ENCODE peak calls at places on chromosome 20, in four cellular contexts. Z, P, F and Y are unnamed samples.

GRCh38 chr20:24503352-24503931 is 34.0 kb downstream of the SYNDIG1 start:
- DNase-seq in F (no peak), Z (no peak), P (no peak), Y (no peak)

GRCh38 chr20:42739692-42740091 is 450.0 kb downstream of the PTPRT start:
- DNase-seq in F (no peak), Z (no peak), P (no peak), Y (no peak)

GRCh38 chr20:48406462-48407235 is 421.1 kb downstream of the PREX1 start:
- DNase-seq in P (no peak), F (no peak), Z (no peak), Y (no peak)

GRCh38 chr20:46213946-46214830 is 94.1 kb downstream of the CDH22 start:
- DNase-seq in F (no peak), Z (no peak), P (no peak), Y (no peak)

GRCh38 chr20:4898282-4898681 is 103.0 kb downstream of the SLC23A2 start:
- DNase-seq in F (no peak), Z (no peak), P (no peak), Y (no peak)

GRCh38 chr20:6496874-6497273 is 270.6 kb upstream of the BMP2 start:
- DNase-seq in P (no peak), Z (no peak), F (no peak), Y (no peak)

GRCh38 chr20:53611449-53611894 is 17.8 kb upstream of the ZNF217 start:
- DNase-seq in Z (no peak), P (no peak), F (peak), Y (no peak)

GRCh38 chr20:6515261-6515660 is 252.2 kb upstream of the BMP2 start:
- DNase-seq in P (no peak), Z (no peak), F (no peak), Y (no peak)

GRCh38 chr20:43681468-43681942 is 14.6 kb downstream of the MYBL2 start:
- DNase-seq in Z (no peak), F (peak), P (no peak), Y (no peak)

GRCh38 chr20:32534661-32535240 is 50.4 kb downstream of the NOL4L start:
- DNase-seq in F (no peak), P (peak), Z (no peak), Y (no peak)

GRCh38 chr20:19257865-19258264 is 45.4 kb downstream of the SLC24A3 start:
- DNase-seq in F (no peak), P (no peak), Z (no peak), Y (no peak)

GRCh38 chr20:54025166-54025835 is 45.1 kb downstream of the BCAS1 start:
- DNase-seq in P (no peak), F (no peak), Z (no peak), Y (no peak)

GRCh38 chr20:35013421-35014411 is 58.0 kb downstream of the MYH7B start:
- DNase-seq in F (no peak), P (no peak), Z (no peak), Y (no peak)
- TF ChIP-seq CBFB in F (no peak), P (no peak), Z (no peak), Y (no peak)

GRCh38 chr20:56829788-56830385 is 200.8 kb downstream of the TFAP2C start:
- DNase-seq in P (no peak), F (no peak), Z (no peak), Y (peak)
- TF ChIP-seq CBFB in P (no peak), F (no peak), Z (no peak), Y (no peak)

GRCh38 chr20:51303731-51304670 is 238.5 kb downstream of the NFATC2 start:
- DNase-seq in P (no peak), Z (no peak), F (no peak), Y (no peak)

GRCh38 chr20:51309128-51309527 is 233.4 kb downstream of the NFATC2 start:
- DNase-seq in Z (no peak), F (no peak), P (no peak), Y (no peak)

GRCh38 chr20:51306081-51306480 is 236.4 kb downstream of the NFATC2 start:
- DNase-seq in Z (no peak), F (no peak), P (no peak), Y (no peak)

GRCh38 chr20:51305316-51306052 is 237.0 kb downstream of the NFATC2 start:
- DNase-seq in P (peak), F (no peak), Z (no peak), Y (no peak)

GRCh38 chr20:51306521-51307358 is 235.8 kb downstream of the NFATC2 start:
- DNase-seq in Z (peak), P (peak), F (no peak), Y (peak)
- TF ChIP-seq CBFB in Z (peak), P (no peak), F (no peak), Y (peak)

GRCh38 chr20:49909499-49910339 is 5.6 kb downstream of the SPATA2 start:
- DNase-seq in Z (peak), P (no peak), F (no peak), Y (peak)
- TF ChIP-seq CBFB in Z (no peak), P (no peak), F (no peak), Y (no peak)

GRCh38 chr20:63625771-63626423 is 1.0 kb downstream of the GMEB2 start:
- DNase-seq in P (no peak), Z (peak), F (no peak), Y (peak)

GRCh38 chr20:63628246-63628975 is 1.5 kb upstream of the GMEB2 start:
- DNase-seq in P (no peak), F (peak), Z (peak), Y (peak)

GRCh38 chr20:63626424-63627128 is at the start of gene GMEB2:
- DNase-seq in P (no peak), F (no peak), Z (peak), Y (peak)

GRCh38 chr20:63627700-63628245 is 872 bp upstream of the GMEB2 start:
- DNase-seq in F (no peak), Z (peak), P (no peak), Y (no peak)

GRCh38 chr20:63627129-63627699 is 313 bp upstream of the GMEB2 start:
- DNase-seq in Z (peak), P (peak), F (peak), Y (peak)
- TF ChIP-seq CBFB in Z (peak), P (no peak), F (no peak), Y (peak)

DNA sequence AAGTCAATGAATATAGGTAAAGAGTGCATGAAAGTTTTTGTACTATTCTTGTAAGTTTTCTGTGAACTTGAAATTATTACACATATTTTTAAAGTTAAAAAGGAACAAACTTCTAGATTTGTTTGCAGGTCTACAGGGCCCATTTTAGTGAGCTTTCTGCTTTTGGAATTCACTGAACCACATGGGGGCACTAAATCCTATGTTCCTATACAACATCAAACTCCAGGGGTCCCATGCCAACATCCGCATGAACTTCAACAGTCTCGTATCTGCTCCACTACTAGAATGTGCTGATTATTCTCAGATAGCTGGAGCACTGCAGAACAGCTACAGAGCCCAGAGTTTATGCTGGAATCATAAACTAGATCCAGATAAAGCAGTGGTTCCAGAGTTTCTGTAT is 347.9 kb upstream of the SPTLC3 start:
- DNase-seq in Z (no peak), P (peak), F (no peak), Y (peak)
- TF ChIP-seq CBFB in Z (no peak), P (no peak), F (no peak), Y (no peak)

DNA sequence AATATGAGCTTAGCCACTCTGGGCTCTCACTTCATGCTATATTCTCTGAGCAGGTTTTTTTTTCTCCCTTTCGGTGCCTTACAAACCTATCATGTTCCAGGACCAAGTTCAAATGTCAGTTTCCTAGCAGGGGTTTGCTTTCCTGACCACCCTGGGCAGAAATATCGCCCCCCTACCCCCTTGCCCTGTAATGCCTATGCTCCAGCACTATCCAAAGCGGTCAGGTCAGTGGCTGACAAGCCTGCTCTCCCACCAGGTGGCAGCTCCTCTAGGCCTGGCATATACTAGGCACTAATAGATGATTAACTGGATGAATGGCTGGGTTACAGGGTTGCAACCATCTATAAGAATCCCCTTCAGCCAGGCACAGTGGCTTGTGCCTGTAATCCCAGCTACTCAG is 25.7 kb upstream of the AAR2 start:
- DNase-seq in P (no peak), Z (no peak), F (no peak), Y (no peak)
- TF ChIP-seq CBFB in P (no peak), Z (no peak), F (no peak), Y (no peak)